ENCODE peak calls at places on chromosome 3, in nine cellular contexts. One of them, this sample, is unnamed.
A peak's percentile ranks its signal among the peaks of the same experiment; 100 is the strongest.

GRCh38 chr3:72445827-72446405 is 402.3 kb downstream of the SHQ1 start:
- DNase-seq in GM10248: no peak
- DNase-seq in AG09319: no peak
- DNase-seq in K562: no peak
- DNase-seq in endothelial cell: no peak
- DNase-seq in spleen: no peak
- DNase-seq in IMR-90: peak; percentile 3
- DNase-seq in psoas muscle: no peak
- DNase-seq in B cell: no peak
- DNase-seq in this sample: no peak

GRCh38 chr3:50617911-50618481 is 1.0 kb downstream of the MAPKAPK3 start:
- DNase-seq in B cell: no peak
- DNase-seq in IMR-90: no peak
- DNase-seq in GM10248: no peak
- DNase-seq in psoas muscle: peak; percentile 48
- DNase-seq in spleen: no peak
- DNase-seq in K562: no peak
- DNase-seq in AG09319: no peak
- DNase-seq in endothelial cell: no peak
- DNase-seq in this sample: no peak

GRCh38 chr3:56987238-56987932 is 73.1 kb upstream of the SPATA12 start:
- DNase-seq in AG09319: no peak
- DNase-seq in B cell: no peak
- DNase-seq in GM10248: peak; percentile 41
- DNase-seq in IMR-90: no peak
- DNase-seq in K562: no peak
- DNase-seq in spleen: no peak
- DNase-seq in psoas muscle: no peak
- DNase-seq in endothelial cell: peak; percentile 38
- DNase-seq in this sample: no peak

GRCh38 chr3:49997862-49998261 is 57.9 kb downstream of the RBM6 start:
- DNase-seq in B cell: no peak
- DNase-seq in endothelial cell: no peak
- DNase-seq in K562: no peak
- DNase-seq in IMR-90: no peak
- DNase-seq in AG09319: no peak
- DNase-seq in psoas muscle: no peak
- DNase-seq in spleen: no peak
- DNase-seq in GM10248: no peak
- DNase-seq in this sample: no peak

GRCh38 chr3:160100610-160101009 is 112.0 kb downstream of the IL12A start:
- DNase-seq in AG09319: no peak
- DNase-seq in B cell: no peak
- DNase-seq in K562: no peak
- DNase-seq in GM10248: no peak
- DNase-seq in spleen: no peak
- DNase-seq in IMR-90: no peak
- DNase-seq in psoas muscle: no peak
- DNase-seq in endothelial cell: no peak
- DNase-seq in this sample: no peak

GRCh38 chr3:4474683-4475490 is 7.8 kb upstream of the SUMF1 start:
- DNase-seq in IMR-90: peak; percentile 69
- DNase-seq in GM10248: no peak
- DNase-seq in endothelial cell: no peak
- DNase-seq in B cell: peak; percentile 20
- DNase-seq in K562: no peak
- DNase-seq in psoas muscle: no peak
- DNase-seq in AG09319: no peak
- DNase-seq in spleen: no peak
- DNase-seq in this sample: peak; percentile 94

GRCh38 chr3:32662638-32663037 is 22.4 kb upstream of the CNOT10 start:
- DNase-seq in spleen: no peak
- DNase-seq in endothelial cell: no peak
- DNase-seq in AG09319: no peak
- DNase-seq in IMR-90: no peak
- DNase-seq in GM10248: no peak
- DNase-seq in psoas muscle: no peak
- DNase-seq in B cell: no peak
- DNase-seq in K562: no peak
- DNase-seq in this sample: no peak

GRCh38 chr3:127495821-127496220 is 94.7 kb downstream of the TPRA1 start:
- DNase-seq in K562: no peak
- DNase-seq in AG09319: no peak
- DNase-seq in endothelial cell: no peak
- DNase-seq in IMR-90: no peak
- DNase-seq in GM10248: no peak
- DNase-seq in spleen: no peak
- DNase-seq in B cell: no peak
- DNase-seq in psoas muscle: no peak
- DNase-seq in this sample: no peak

GRCh38 chr3:14949126-14949525 is 1.7 kb downstream of the NR2C2 start:
- DNase-seq in AG09319: no peak
- DNase-seq in B cell: no peak
- DNase-seq in psoas muscle: no peak
- DNase-seq in IMR-90: no peak
- DNase-seq in spleen: no peak
- DNase-seq in K562: no peak
- DNase-seq in GM10248: no peak
- DNase-seq in endothelial cell: peak; percentile 30
- DNase-seq in this sample: no peak

DNA sequence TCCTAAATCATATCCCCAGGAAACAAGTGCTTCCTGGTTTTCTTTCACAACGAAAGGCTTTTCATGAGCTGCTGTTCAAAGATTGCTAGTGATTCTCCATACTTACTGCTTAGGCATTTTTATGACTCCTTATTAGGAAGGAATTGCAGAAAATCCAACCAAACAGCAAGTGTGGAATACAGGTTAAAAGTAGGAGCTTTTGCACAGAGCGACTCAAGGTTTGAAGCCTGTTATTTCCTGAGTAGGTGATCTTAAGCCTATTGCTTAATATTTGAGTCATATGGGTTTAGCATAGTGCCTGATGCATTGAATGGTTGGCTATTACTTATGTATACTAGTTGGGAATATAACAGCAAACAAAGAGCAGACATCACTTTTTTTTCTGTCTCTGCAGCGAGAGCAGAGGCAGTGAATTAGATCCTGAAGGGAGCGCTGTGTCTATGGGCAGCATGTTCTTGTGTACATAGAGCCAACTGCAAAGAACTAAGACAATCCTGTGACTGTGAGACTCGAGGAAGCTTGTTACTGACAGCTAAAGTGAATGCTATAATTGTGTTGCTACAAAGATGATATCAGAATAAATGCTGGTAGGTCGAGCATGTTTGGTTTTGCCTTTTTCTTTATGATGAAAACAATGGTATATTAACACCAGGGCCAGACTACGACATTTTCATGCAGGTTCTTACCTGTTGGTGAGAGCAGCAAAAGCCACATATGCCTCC is 6.3 kb downstream of the TM4SF1 start:
- DNase-seq in B cell: no peak
- DNase-seq in psoas muscle: no peak
- DNase-seq in K562: no peak
- DNase-seq in endothelial cell: peak; percentile 15
- DNase-seq in AG09319: no peak
- DNase-seq in spleen: no peak
- DNase-seq in GM10248: no peak
- DNase-seq in IMR-90: peak; percentile 72
- DNase-seq in this sample: no peak
- TF ChIP-seq CTCF in B cell: no peak
- TF ChIP-seq CTCF in psoas muscle: no peak
- TF ChIP-seq CTCF in K562: no peak
- TF ChIP-seq CTCF in endothelial cell: no peak
- TF ChIP-seq CTCF in AG09319: no peak
- TF ChIP-seq CTCF in spleen: no peak
- TF ChIP-seq CTCF in GM10248: no peak
- TF ChIP-seq CTCF in IMR-90: peak; percentile 12
- TF ChIP-seq CTCF in this sample: no peak

GRCh38 chr3:30890907-30891306 is 3.6 kb downstream of the GADL1 start:
- DNase-seq in spleen: no peak
- DNase-seq in K562: no peak
- DNase-seq in psoas muscle: no peak
- DNase-seq in GM10248: no peak
- DNase-seq in endothelial cell: no peak
- DNase-seq in B cell: no peak
- DNase-seq in IMR-90: no peak
- DNase-seq in AG09319: no peak
- DNase-seq in this sample: no peak

GRCh38 chr3:30895329-30895728 is 868 bp upstream of the GADL1 start:
- DNase-seq in endothelial cell: no peak
- DNase-seq in IMR-90: no peak
- DNase-seq in AG09319: no peak
- DNase-seq in K562: no peak
- DNase-seq in B cell: no peak
- DNase-seq in spleen: no peak
- DNase-seq in GM10248: no peak
- DNase-seq in psoas muscle: no peak
- DNase-seq in this sample: no peak

GRCh38 chr3:30893678-30894325 is 659 bp downstream of the GADL1 start:
- DNase-seq in B cell: no peak
- DNase-seq in IMR-90: no peak
- DNase-seq in psoas muscle: no peak
- DNase-seq in GM10248: no peak
- DNase-seq in AG09319: no peak
- DNase-seq in endothelial cell: no peak
- DNase-seq in K562: no peak
- DNase-seq in spleen: no peak
- DNase-seq in this sample: no peak

DNA sequence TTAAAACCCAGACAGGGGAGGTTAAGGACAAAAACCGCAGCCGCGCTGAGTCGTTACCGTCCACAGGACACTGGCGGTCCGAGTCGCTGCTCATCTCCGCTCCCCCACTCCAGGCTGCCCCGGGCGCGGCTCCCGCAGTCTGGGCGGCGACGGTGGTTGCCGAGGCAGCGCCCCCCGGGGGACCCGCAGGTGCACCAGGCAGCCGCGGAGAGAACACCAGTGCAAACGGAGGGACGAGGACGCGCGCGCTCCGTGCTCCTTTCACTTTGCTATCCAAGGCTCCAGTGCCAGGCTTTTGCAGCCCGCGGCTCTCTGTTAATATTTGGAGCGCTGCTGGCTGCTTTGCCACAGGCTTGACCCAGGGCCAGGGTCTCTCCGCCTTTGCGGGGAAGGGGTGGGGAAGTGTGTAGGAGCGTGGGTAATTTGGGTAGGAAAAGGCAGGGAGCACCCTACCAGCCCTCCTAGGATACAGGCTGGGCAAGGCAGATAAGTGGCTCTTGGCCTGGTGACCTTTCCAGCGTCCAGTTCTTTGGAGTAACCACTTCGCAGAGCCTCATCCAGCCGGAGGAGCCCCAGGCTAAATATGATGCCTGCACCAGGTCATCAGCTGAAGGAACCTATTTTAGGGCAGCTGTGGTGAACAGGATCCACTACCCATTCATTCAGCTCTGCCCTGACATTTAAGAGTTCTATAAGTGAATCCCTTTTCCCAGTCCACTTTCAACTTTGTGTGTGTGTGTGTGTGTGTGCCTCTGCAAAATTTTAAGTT is at the start of gene GADL1:
- DNase-seq in endothelial cell: peak; percentile 38
- DNase-seq in spleen: peak; percentile 74
- DNase-seq in K562: no peak
- DNase-seq in B cell: no peak
- DNase-seq in AG09319: no peak
- DNase-seq in psoas muscle: peak; percentile 43
- DNase-seq in GM10248: no peak
- DNase-seq in IMR-90: peak; percentile 8
- DNase-seq in this sample: no peak
- TF ChIP-seq CTCF in endothelial cell: no peak
- TF ChIP-seq CTCF in spleen: no peak
- TF ChIP-seq CTCF in K562: no peak
- TF ChIP-seq CTCF in B cell: no peak
- TF ChIP-seq CTCF in AG09319: no peak
- TF ChIP-seq CTCF in psoas muscle: no peak
- TF ChIP-seq CTCF in GM10248: no peak
- TF ChIP-seq CTCF in IMR-90: no peak
- TF ChIP-seq CTCF in this sample: no peak

GRCh38 chr3:148158210-148158609 is 539.5 kb upstream of the AGTR1 start:
- DNase-seq in K562: no peak
- DNase-seq in psoas muscle: no peak
- DNase-seq in B cell: no peak
- DNase-seq in spleen: no peak
- DNase-seq in endothelial cell: no peak
- DNase-seq in GM10248: no peak
- DNase-seq in AG09319: no peak
- DNase-seq in IMR-90: peak; percentile 62
- DNase-seq in this sample: no peak

DNA sequence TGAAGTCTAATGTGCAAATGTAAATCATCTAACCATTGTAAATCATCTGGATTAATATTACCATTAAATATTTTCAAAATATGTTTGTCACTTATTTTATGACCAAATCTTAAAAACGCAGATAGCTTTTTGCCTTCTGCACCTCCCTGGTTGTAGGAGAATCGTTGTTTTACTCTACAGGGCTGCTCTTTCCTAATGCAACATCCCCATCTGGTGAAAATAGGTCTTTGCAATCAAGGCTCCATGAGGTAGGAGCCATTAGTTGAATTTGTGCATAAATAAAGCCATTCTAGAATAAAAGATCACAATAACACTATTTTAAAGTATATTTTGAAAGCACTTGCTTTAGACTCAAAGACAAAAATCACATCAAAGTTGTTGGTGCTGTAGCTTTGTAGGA is 535.6 kb upstream of the AGTR1 start:
- DNase-seq in endothelial cell: no peak
- DNase-seq in psoas muscle: no peak
- DNase-seq in GM10248: no peak
- DNase-seq in spleen: no peak
- DNase-seq in IMR-90: no peak
- DNase-seq in K562: no peak
- DNase-seq in B cell: no peak
- DNase-seq in AG09319: no peak
- DNase-seq in this sample: no peak
- TF ChIP-seq CTCF in endothelial cell: no peak
- TF ChIP-seq CTCF in psoas muscle: peak; percentile 4
- TF ChIP-seq CTCF in GM10248: no peak
- TF ChIP-seq CTCF in spleen: no peak
- TF ChIP-seq CTCF in IMR-90: no peak
- TF ChIP-seq CTCF in K562: no peak
- TF ChIP-seq CTCF in B cell: no peak
- TF ChIP-seq CTCF in AG09319: no peak
- TF ChIP-seq CTCF in this sample: no peak

DNA sequence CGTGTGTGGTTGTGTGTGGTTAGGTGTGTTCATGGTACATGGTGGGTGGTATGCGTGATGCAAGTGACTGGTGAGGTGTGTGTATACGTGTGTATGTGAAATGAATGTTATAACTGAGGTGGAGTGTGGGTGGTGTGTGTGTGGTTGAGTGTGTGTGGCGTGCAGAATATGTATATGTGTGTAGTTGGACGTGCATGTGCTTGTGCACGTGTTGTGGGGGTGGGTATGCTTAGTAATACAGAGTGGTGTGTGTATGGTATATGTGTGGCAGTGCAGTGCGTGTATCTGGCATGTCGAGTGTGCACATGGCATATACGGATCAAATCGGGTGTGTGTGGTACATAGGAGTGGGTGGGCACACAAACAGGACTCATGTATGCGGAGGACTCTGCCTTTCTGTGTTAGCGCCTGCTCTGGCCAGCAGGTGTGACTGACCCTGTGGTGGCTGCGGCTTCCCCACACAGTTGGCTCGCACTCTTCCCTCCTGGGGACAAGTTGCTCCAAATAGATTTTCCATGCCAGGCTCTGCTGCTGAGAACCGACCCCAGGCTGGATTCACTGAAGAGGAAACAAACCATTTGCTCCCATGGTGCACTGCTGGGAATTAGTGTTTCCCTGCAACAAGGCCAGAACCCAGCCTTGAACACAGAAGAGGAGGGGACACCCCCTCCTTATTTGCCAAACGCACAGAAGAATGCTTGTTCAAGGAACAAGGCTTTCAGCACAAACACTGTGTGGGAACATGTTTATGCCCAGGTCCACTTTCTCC is 1.2 kb upstream of the C3orf70 start:
- DNase-seq in AG09319: no peak
- DNase-seq in GM10248: no peak
- DNase-seq in spleen: no peak
- DNase-seq in psoas muscle: no peak
- DNase-seq in endothelial cell: no peak
- DNase-seq in B cell: peak; percentile 19
- DNase-seq in IMR-90: no peak
- DNase-seq in K562: no peak
- DNase-seq in this sample: no peak
- TF ChIP-seq CTCF in AG09319: no peak
- TF ChIP-seq CTCF in GM10248: no peak
- TF ChIP-seq CTCF in spleen: no peak
- TF ChIP-seq CTCF in psoas muscle: no peak
- TF ChIP-seq CTCF in endothelial cell: no peak
- TF ChIP-seq CTCF in B cell: no peak
- TF ChIP-seq CTCF in IMR-90: no peak
- TF ChIP-seq CTCF in K562: no peak
- TF ChIP-seq CTCF in this sample: no peak